ENCODE peak calls at places on chromosomes 12 and 14, in four cellular contexts. E is NCI-H1092, T is GM12891, F is NCI-H1417. V is an unnamed sample.
A peak's percentile ranks its signal among the peaks of the same experiment; 100 is the strongest.

GRCh38 chr14:24232645-24233537 is at the start of gene GMPR2:
- DNase-seq in T (no peak), E (peak; percentile 74), F (peak; percentile 78), V (no peak)

GRCh38 chr14:31921741-31922140 is 155.4 kb upstream of the ARHGAP5 start:
- DNase-seq in T (no peak), E (no peak), F (no peak), V (no peak)

GRCh38 chr12:131309700-131310099 is 356.0 kb downstream of the ADGRD1 start:
- DNase-seq in T (no peak), E (no peak), F (no peak), V (peak; percentile 71)

GRCh38 chr14:78254911-78255431 is 84.8 kb downstream of the NRXN3 start:
- DNase-seq in T (no peak), E (peak; percentile 86), F (peak; percentile 93), V (peak; percentile 5)

GRCh38 chr12:20438307-20438779 is 70.0 kb downstream of the PDE3A start:
- DNase-seq in F (no peak), E (no peak), T (no peak), V (no peak)

GRCh38 chr14:100325958-100326357 is 2.8 kb downstream of the SLC25A47 start:
- DNase-seq in T (no peak), F (no peak), E (no peak), V (no peak)

GRCh38 chr14:102187044-102187443 is 47.3 kb downstream of the WDR20 start:
- DNase-seq in T (no peak), E (no peak), F (no peak), V (no peak)

GRCh38 chr14:99724196-99724891 is 40.2 kb downstream of the CYP46A1 start:
- DNase-seq in T (no peak), F (no peak), E (no peak), V (peak; percentile 49)

GRCh38 chr12:132025526-132025925 is 75.8 kb downstream of the EP400 start:
- DNase-seq in F (no peak), T (no peak), E (no peak), V (no peak)

GRCh38 chr14:64684091-64684490 is 20.1 kb upstream of the PLEKHG3 start:
- DNase-seq in F (peak; percentile 29), T (no peak), E (no peak), V (no peak)

GRCh38 chr14:85438613-85439012 is 91.3 kb upstream of the FLRT2 start:
- DNase-seq in T (no peak), F (no peak), E (no peak), V (no peak)

GRCh38 chr12:54173066-54173726 is 15.6 kb downstream of the SMUG1 start:
- DNase-seq in T (peak; percentile 37), E (peak; percentile 88), F (peak; percentile 68), V (no peak)

GRCh38 chr14:69945905-69946304 is 66.7 kb downstream of the SMOC1 start:
- DNase-seq in E (peak; percentile 58), F (no peak), T (no peak), V (no peak)

GRCh38 chr12:32877670-32878459 is 18.7 kb downstream of the PKP2 start:
- DNase-seq in E (peak; percentile 20), T (no peak), F (no peak), V (no peak)

GRCh38 chr14:56561586-56561985 is 18.0 kb upstream of the TMEM260 start:
- DNase-seq in E (no peak), F (no peak), T (no peak), V (no peak)